ENCODE peak calls at places on chromosome X, in ten cellular contexts. One of them, this sample, is unnamed.

GRCh38 chrX:65985922-65986588 is 53.8 kb downstream of the VSIG4 start:
- DNase-seq in ovary: no peak
- DNase-seq in IMR-90: peak
- DNase-seq in neural progenitor cell: peak
- DNase-seq in AG10803: peak
- DNase-seq in heart left ventricle: no peak
- DNase-seq in fibroblast of lung: peak
- DNase-seq in heart right ventricle: no peak
- DNase-seq in WERI-Rb-1: peak
- DNase-seq in NB4: peak
- DNase-seq in this sample: peak

GRCh38 chrX:75989806-75990590 is 182.9 kb upstream of the PBDC1 start:
- DNase-seq in AG10803: no peak
- DNase-seq in NB4: no peak
- DNase-seq in neural progenitor cell: peak
- DNase-seq in fibroblast of lung: no peak
- DNase-seq in WERI-Rb-1: no peak
- DNase-seq in ovary: no peak
- DNase-seq in heart right ventricle: no peak
- DNase-seq in heart left ventricle: no peak
- DNase-seq in IMR-90: no peak
- DNase-seq in this sample: no peak

GRCh38 chrX:29617276-29617675 is 598.1 kb upstream of the MAGEB2 start:
- DNase-seq in ovary: no peak
- DNase-seq in AG10803: peak
- DNase-seq in heart right ventricle: no peak
- DNase-seq in WERI-Rb-1: no peak
- DNase-seq in IMR-90: peak
- DNase-seq in neural progenitor cell: no peak
- DNase-seq in fibroblast of lung: peak
- DNase-seq in heart left ventricle: no peak
- DNase-seq in NB4: no peak
- DNase-seq in this sample: peak

GRCh38 chrX:47091149-47091775 is 13.0 kb downstream of the RGN start:
- DNase-seq in IMR-90: peak
- DNase-seq in AG10803: peak
- DNase-seq in WERI-Rb-1: no peak
- DNase-seq in fibroblast of lung: peak
- DNase-seq in neural progenitor cell: peak
- DNase-seq in heart left ventricle: no peak
- DNase-seq in heart right ventricle: no peak
- DNase-seq in NB4: peak
- DNase-seq in ovary: no peak
- DNase-seq in this sample: peak

GRCh38 chrX:139691493-139691842 is 16.5 kb downstream of the MCF2 start:
- DNase-seq in fibroblast of lung: no peak
- DNase-seq in ovary: peak
- DNase-seq in heart right ventricle: peak
- DNase-seq in NB4: no peak
- DNase-seq in IMR-90: no peak
- DNase-seq in WERI-Rb-1: no peak
- DNase-seq in neural progenitor cell: peak
- DNase-seq in heart left ventricle: no peak
- DNase-seq in AG10803: peak
- DNase-seq in this sample: no peak

GRCh38 chrX:57447856-57448255 is 144.0 kb upstream of the ZXDB start:
- DNase-seq in NB4: no peak
- DNase-seq in heart right ventricle: no peak
- DNase-seq in heart left ventricle: no peak
- DNase-seq in ovary: no peak
- DNase-seq in WERI-Rb-1: no peak
- DNase-seq in IMR-90: no peak
- DNase-seq in neural progenitor cell: no peak
- DNase-seq in AG10803: no peak
- DNase-seq in fibroblast of lung: no peak
- DNase-seq in this sample: no peak

GRCh38 chrX:50697691-50698090 is 116.3 kb downstream of the SHROOM4 start:
- DNase-seq in WERI-Rb-1: no peak
- DNase-seq in heart left ventricle: no peak
- DNase-seq in IMR-90: peak
- DNase-seq in AG10803: peak
- DNase-seq in neural progenitor cell: no peak
- DNase-seq in fibroblast of lung: peak
- DNase-seq in ovary: no peak
- DNase-seq in heart right ventricle: no peak
- DNase-seq in NB4: no peak
- DNase-seq in this sample: peak

GRCh38 chrX:130136497-130136896 is 26.2 kb upstream of the ELF4 start:
- DNase-seq in heart left ventricle: no peak
- DNase-seq in fibroblast of lung: no peak
- DNase-seq in ovary: no peak
- DNase-seq in neural progenitor cell: no peak
- DNase-seq in AG10803: no peak
- DNase-seq in WERI-Rb-1: no peak
- DNase-seq in NB4: no peak
- DNase-seq in IMR-90: no peak
- DNase-seq in heart right ventricle: no peak
- DNase-seq in this sample: no peak

GRCh38 chrX:33175201-33175600 is 36.1 kb downstream of the DMD start:
- DNase-seq in AG10803: no peak
- DNase-seq in fibroblast of lung: no peak
- DNase-seq in ovary: no peak
- DNase-seq in WERI-Rb-1: no peak
- DNase-seq in IMR-90: no peak
- DNase-seq in heart right ventricle: no peak
- DNase-seq in NB4: no peak
- DNase-seq in heart left ventricle: no peak
- DNase-seq in neural progenitor cell: no peak
- DNase-seq in this sample: no peak

GRCh38 chrX:153055827-153056748 is at the start of gene PNMA3:
- DNase-seq in fibroblast of lung: no peak
- DNase-seq in neural progenitor cell: peak
- DNase-seq in heart left ventricle: peak
- DNase-seq in AG10803: no peak
- DNase-seq in heart right ventricle: no peak
- DNase-seq in ovary: no peak
- DNase-seq in WERI-Rb-1: no peak
- DNase-seq in IMR-90: no peak
- DNase-seq in NB4: no peak
- DNase-seq in this sample: no peak

GRCh38 chrX:13092455-13092941 is 48.1 kb upstream of the FAM9C start:
- DNase-seq in heart left ventricle: no peak
- DNase-seq in heart right ventricle: no peak
- DNase-seq in neural progenitor cell: no peak
- DNase-seq in NB4: peak
- DNase-seq in IMR-90: no peak
- DNase-seq in AG10803: no peak
- DNase-seq in WERI-Rb-1: no peak
- DNase-seq in fibroblast of lung: no peak
- DNase-seq in ovary: no peak
- DNase-seq in this sample: no peak

GRCh38 chrX:28609917-28610613 is 22.8 kb downstream of the IL1RAPL1 start:
- DNase-seq in neural progenitor cell: no peak
- DNase-seq in heart right ventricle: peak
- DNase-seq in ovary: no peak
- DNase-seq in heart left ventricle: peak
- DNase-seq in IMR-90: no peak
- DNase-seq in fibroblast of lung: no peak
- DNase-seq in NB4: no peak
- DNase-seq in AG10803: no peak
- DNase-seq in WERI-Rb-1: no peak
- DNase-seq in this sample: no peak

GRCh38 chrX:129686422-129686948 is 31.7 kb upstream of the APLN start:
- DNase-seq in heart left ventricle: no peak
- DNase-seq in NB4: no peak
- DNase-seq in ovary: peak
- DNase-seq in fibroblast of lung: peak
- DNase-seq in neural progenitor cell: no peak
- DNase-seq in IMR-90: peak
- DNase-seq in heart right ventricle: peak
- DNase-seq in WERI-Rb-1: no peak
- DNase-seq in AG10803: peak
- DNase-seq in this sample: peak

DNA sequence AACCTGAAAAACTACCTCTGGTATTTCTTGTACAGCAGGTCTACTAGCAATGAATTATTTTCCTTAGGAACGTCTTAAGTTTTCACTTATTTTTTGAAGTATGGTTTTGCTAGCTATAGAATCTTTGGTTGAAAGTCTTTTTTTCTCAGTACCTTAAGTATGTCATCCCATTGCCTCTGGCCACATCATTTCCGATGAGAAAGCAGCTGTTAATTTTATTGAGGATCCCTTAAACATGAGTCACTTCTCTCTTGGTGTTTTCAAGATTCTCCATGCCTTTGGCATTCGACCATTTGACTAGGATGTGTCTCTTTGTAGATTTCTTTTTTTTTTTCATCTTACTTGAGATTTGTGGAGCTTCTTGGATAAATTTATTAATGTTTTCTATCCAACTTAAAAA is 803.8 kb upstream of the AMOT start:
- DNase-seq in ovary: no peak
- DNase-seq in WERI-Rb-1: no peak
- DNase-seq in AG10803: peak
- DNase-seq in NB4: no peak
- DNase-seq in heart left ventricle: no peak
- DNase-seq in neural progenitor cell: no peak
- DNase-seq in heart right ventricle: no peak
- DNase-seq in IMR-90: no peak
- DNase-seq in fibroblast of lung: no peak
- DNase-seq in this sample: peak
- H3K4me3 ChIP-seq in ovary: no peak
- H3K4me3 ChIP-seq in WERI-Rb-1: no peak
- H3K4me3 ChIP-seq in AG10803: no peak
- H3K4me3 ChIP-seq in NB4: no peak
- H3K4me3 ChIP-seq in heart left ventricle: no peak
- H3K4me3 ChIP-seq in neural progenitor cell: no peak
- H3K4me3 ChIP-seq in heart right ventricle: no peak
- H3K4me3 ChIP-seq in IMR-90: no peak
- H3K4me3 ChIP-seq in fibroblast of lung: no peak
- H3K4me3 ChIP-seq in this sample: no peak

GRCh38 chrX:136477026-136477425 is 10.7 kb upstream of the BRS3 start:
- DNase-seq in IMR-90: no peak
- DNase-seq in heart left ventricle: no peak
- DNase-seq in ovary: no peak
- DNase-seq in fibroblast of lung: no peak
- DNase-seq in neural progenitor cell: no peak
- DNase-seq in WERI-Rb-1: peak
- DNase-seq in NB4: peak
- DNase-seq in heart right ventricle: no peak
- DNase-seq in AG10803: no peak
- DNase-seq in this sample: peak
- TF ChIP-seq CTCF in IMR-90: no peak
- TF ChIP-seq CTCF in heart left ventricle: no peak
- TF ChIP-seq CTCF in ovary: no peak
- TF ChIP-seq CTCF in fibroblast of lung: no peak
- TF ChIP-seq CTCF in neural progenitor cell: no peak
- TF ChIP-seq CTCF in WERI-Rb-1: no peak
- TF ChIP-seq CTCF in NB4: peak
- TF ChIP-seq CTCF in heart right ventricle: no peak
- TF ChIP-seq CTCF in AG10803: no peak
- TF ChIP-seq CTCF in this sample: peak

GRCh38 chrX:133375558-133376340 is 39.5 kb downstream of the GPC4 start:
- DNase-seq in NB4: no peak
- DNase-seq in fibroblast of lung: no peak
- DNase-seq in WERI-Rb-1: no peak
- DNase-seq in heart left ventricle: no peak
- DNase-seq in ovary: peak
- DNase-seq in heart right ventricle: peak
- DNase-seq in neural progenitor cell: peak
- DNase-seq in IMR-90: no peak
- DNase-seq in AG10803: no peak
- DNase-seq in this sample: no peak
- H3K4me3 ChIP-seq in NB4: no peak
- H3K4me3 ChIP-seq in fibroblast of lung: no peak
- H3K4me3 ChIP-seq in WERI-Rb-1: no peak
- H3K4me3 ChIP-seq in heart left ventricle: no peak
- H3K4me3 ChIP-seq in ovary: no peak
- H3K4me3 ChIP-seq in heart right ventricle: no peak
- H3K4me3 ChIP-seq in neural progenitor cell: no peak
- H3K4me3 ChIP-seq in IMR-90: no peak
- H3K4me3 ChIP-seq in AG10803: no peak
- H3K4me3 ChIP-seq in this sample: no peak

GRCh38 chrX:144896323-144896722 is 351.0 kb upstream of the SPANXN1 start:
- DNase-seq in ovary: no peak
- DNase-seq in heart left ventricle: no peak
- DNase-seq in AG10803: no peak
- DNase-seq in fibroblast of lung: no peak
- DNase-seq in neural progenitor cell: peak
- DNase-seq in IMR-90: no peak
- DNase-seq in NB4: peak
- DNase-seq in WERI-Rb-1: no peak
- DNase-seq in heart right ventricle: no peak
- DNase-seq in this sample: peak
- TF ChIP-seq CTCF in ovary: no peak
- TF ChIP-seq CTCF in heart left ventricle: no peak
- TF ChIP-seq CTCF in AG10803: peak
- TF ChIP-seq CTCF in fibroblast of lung: no peak
- TF ChIP-seq CTCF in neural progenitor cell: peak
- TF ChIP-seq CTCF in IMR-90: peak
- TF ChIP-seq CTCF in NB4: peak
- TF ChIP-seq CTCF in WERI-Rb-1: peak
- TF ChIP-seq CTCF in heart right ventricle: peak
- TF ChIP-seq CTCF in this sample: peak

DNA sequence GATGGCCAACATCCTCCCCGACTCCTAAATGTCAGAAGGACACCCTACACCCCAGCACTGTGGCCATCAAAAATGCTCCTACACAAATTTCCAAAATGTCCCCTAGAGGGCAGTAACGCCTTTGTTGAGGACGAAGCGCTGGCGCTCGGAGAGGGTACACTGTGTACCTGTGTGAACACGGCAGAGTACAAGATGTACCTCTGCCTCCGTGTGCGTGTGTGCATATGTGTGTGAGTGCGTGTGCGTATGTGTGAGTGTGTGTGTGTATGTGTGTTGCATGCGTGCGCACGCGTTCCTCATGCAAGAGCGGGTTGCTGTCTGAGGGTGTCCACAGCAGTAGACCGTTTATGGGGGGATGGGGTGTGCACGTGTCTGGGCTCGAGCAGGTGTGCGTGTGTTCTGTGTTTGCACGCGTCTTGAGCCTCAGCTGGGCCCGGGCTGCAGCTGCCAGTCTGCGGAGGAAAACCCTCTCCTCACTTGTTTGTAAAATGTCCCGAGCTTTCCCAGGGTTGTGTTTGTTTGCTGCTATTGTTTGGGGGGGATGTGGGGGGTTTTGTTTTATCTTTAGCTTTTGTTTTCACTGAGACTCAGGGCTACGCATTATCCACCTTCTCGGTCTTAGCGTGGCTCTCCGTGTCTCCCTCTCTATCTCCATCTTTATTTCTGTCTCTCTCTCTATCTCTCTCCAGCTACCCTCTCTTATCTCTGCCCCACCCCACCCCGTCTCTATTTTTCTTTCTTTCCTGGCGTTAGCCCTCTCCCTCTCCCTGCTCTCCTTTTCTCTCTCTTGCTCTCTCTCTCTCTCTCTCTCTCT is 10.4 kb upstream of the TSPYL2 start:
- DNase-seq in neural progenitor cell: peak
- DNase-seq in heart right ventricle: peak
- DNase-seq in WERI-Rb-1: peak
- DNase-seq in IMR-90: peak
- DNase-seq in NB4: peak
- DNase-seq in ovary: peak
- DNase-seq in fibroblast of lung: peak
- DNase-seq in heart left ventricle: peak
- DNase-seq in AG10803: peak
- DNase-seq in this sample: peak
- H3K4me3 ChIP-seq in neural progenitor cell: peak
- H3K4me3 ChIP-seq in heart right ventricle: peak
- H3K4me3 ChIP-seq in WERI-Rb-1: peak
- H3K4me3 ChIP-seq in IMR-90: no peak
- H3K4me3 ChIP-seq in NB4: peak
- H3K4me3 ChIP-seq in ovary: peak
- H3K4me3 ChIP-seq in fibroblast of lung: peak
- H3K4me3 ChIP-seq in heart left ventricle: peak
- H3K4me3 ChIP-seq in AG10803: peak
- H3K4me3 ChIP-seq in this sample: peak

This sample was measured in fibroblast of villous mesenchyme.